ENCODE peak calls at places on chromosomes 2 and 18, in six cellular contexts. One of them, this sample, is unnamed.

GRCh38 chr18:12347895-12348294 is 29.1 kb downstream of the AFG3L2 start:
- DNase-seq in H1: no peak
- DNase-seq in GM12878: no peak
- DNase-seq in K562: no peak
- DNase-seq in HCT116: no peak
- DNase-seq in HepG2: no peak
- DNase-seq in this sample: no peak

GRCh38 chr2:3435440-3435839 is 55.9 kb downstream of the TRAPPC12 start:
- DNase-seq in H1: no peak
- DNase-seq in HepG2: no peak
- DNase-seq in HCT116: no peak
- DNase-seq in K562: no peak
- DNase-seq in GM12878: no peak
- DNase-seq in this sample: no peak

GRCh38 chr2:166365803-166366420 is 9.8 kb downstream of the SCN9A start:
- DNase-seq in HCT116: no peak
- DNase-seq in K562: no peak
- DNase-seq in HepG2: no peak
- DNase-seq in H1: no peak
- DNase-seq in GM12878: no peak
- DNase-seq in this sample: no peak

GRCh38 chr2:19178175-19178574 is 180.2 kb downstream of the OSR1 start:
- DNase-seq in K562: no peak
- DNase-seq in HCT116: no peak
- DNase-seq in HepG2: no peak
- DNase-seq in GM12878: no peak
- DNase-seq in H1: no peak
- DNase-seq in this sample: no peak

GRCh38 chr2:70942396-70942795 is 6.7 kb downstream of the ATP6V1B1 start:
- DNase-seq in GM12878: no peak
- DNase-seq in HepG2: no peak
- DNase-seq in HCT116: no peak
- DNase-seq in H1: no peak
- DNase-seq in K562: no peak
- DNase-seq in this sample: no peak

GRCh38 chr2:202965810-202966454 is 48.7 kb upstream of the NBEAL1 start:
- DNase-seq in GM12878: peak
- DNase-seq in HepG2: peak
- DNase-seq in HCT116: peak
- DNase-seq in H1: no peak
- DNase-seq in K562: peak
- DNase-seq in this sample: peak

GRCh38 chr2:24121469-24121868 is 1.7 kb downstream of the PFN4 start:
- DNase-seq in K562: no peak
- DNase-seq in GM12878: no peak
- DNase-seq in HepG2: no peak
- DNase-seq in H1: no peak
- DNase-seq in HCT116: no peak
- DNase-seq in this sample: no peak

GRCh38 chr18:63137999-63138448 is 181.5 kb downstream of the BCL2 start:
- DNase-seq in HepG2: no peak
- DNase-seq in HCT116: no peak
- DNase-seq in H1: no peak
- DNase-seq in GM12878: no peak
- DNase-seq in K562: no peak
- DNase-seq in this sample: no peak

GRCh38 chr18:9960263-9960904 is 46.6 kb downstream of the VAPA start:
- DNase-seq in HepG2: no peak
- DNase-seq in H1: no peak
- DNase-seq in K562: no peak
- DNase-seq in HCT116: no peak
- DNase-seq in GM12878: no peak
- DNase-seq in this sample: no peak

GRCh38 chr2:86786001-86786536 is 4.6 kb downstream of the CD8A start:
- DNase-seq in K562: no peak
- DNase-seq in HepG2: no peak
- DNase-seq in GM12878: no peak
- DNase-seq in HCT116: no peak
- DNase-seq in H1: no peak
- DNase-seq in this sample: no peak

GRCh38 chr18:67211646-67212045 is 304.9 kb downstream of the DSEL start:
- DNase-seq in K562: no peak
- DNase-seq in HCT116: no peak
- DNase-seq in HepG2: no peak
- DNase-seq in H1: no peak
- DNase-seq in GM12878: no peak
- DNase-seq in this sample: no peak
- TF ChIP-seq ZNF274 in K562: no peak
- TF ChIP-seq ZNF274 in HCT116: no peak
- TF ChIP-seq ZNF274 in HepG2: no peak
- TF ChIP-seq ZNF274 in H1: no peak
- TF ChIP-seq ZNF274 in GM12878: no peak
- TF ChIP-seq ZNF274 in this sample: no peak

DNA sequence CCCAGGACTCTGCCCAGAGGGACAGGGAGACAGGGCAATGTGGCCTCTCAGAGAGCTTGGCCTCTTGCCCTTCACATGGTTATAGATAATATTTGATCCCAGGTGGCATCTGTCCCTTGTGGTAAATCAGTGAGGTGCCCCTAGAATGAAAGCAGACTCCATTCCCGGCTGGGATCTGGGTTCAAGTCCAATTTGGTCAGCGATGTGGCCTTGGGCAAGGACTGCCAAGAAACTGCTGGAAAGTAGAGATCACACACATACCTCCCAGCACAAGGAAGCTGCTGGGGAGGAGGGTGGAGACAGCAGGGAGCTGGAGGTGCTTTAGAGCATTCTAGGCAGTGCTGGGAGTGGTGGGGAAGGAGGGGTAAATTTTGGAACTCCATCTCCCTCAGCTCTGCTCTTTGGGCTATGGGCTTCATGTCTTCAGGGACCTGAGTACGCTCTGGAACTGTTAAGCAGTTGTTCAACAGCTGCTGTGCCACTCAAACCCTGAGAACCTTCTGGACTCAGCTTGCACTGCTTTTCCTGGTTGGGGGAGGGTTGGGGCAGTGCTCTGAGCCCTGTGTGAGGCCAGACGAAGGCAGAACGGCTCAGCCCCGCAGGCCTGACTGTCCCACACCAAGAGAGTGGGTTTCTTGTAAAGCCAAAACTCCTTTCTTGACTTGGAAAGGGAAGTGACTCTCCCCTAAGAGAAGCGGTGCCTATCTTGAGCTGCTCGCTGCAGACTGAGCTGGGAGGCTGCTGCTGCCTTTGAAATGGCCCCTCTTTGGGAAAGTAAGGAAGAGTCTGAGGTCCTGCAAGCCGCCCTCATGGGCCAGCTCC is 23.0 kb downstream of the INPP5D start:
- DNase-seq in GM12878: no peak
- DNase-seq in HCT116: no peak
- DNase-seq in H1: no peak
- DNase-seq in K562: no peak
- DNase-seq in HepG2: no peak
- DNase-seq in this sample: no peak
- TF ChIP-seq ZNF274 in GM12878: no peak
- TF ChIP-seq ZNF274 in HCT116: no peak
- TF ChIP-seq ZNF274 in H1: no peak
- TF ChIP-seq ZNF274 in K562: no peak
- TF ChIP-seq ZNF274 in HepG2: no peak
- TF ChIP-seq ZNF274 in this sample: no peak

DNA sequence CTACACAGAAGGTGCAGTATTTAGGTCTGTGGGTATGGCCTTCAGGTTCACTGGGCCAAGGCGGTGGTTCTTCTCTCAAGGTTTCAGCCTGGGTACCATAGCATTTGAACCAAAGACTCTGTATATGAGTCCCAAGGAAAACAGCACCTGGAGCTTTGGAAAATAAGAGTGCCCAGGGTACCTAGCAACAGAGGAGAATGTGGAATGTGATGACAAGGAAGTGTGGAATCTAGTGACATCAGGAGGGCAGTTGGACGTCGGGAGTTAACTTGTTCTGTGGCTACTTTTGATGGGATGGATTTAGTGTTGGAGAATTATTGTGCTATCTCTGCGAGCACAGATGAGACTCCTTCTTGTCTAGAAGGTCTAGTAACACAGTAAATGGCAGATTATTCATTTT is 201.2 kb downstream of the NOL4 start:
- DNase-seq in HepG2: no peak
- DNase-seq in H1: peak
- DNase-seq in GM12878: no peak
- DNase-seq in HCT116: no peak
- DNase-seq in K562: no peak
- DNase-seq in this sample: no peak
- TF ChIP-seq ZNF274 in HepG2: no peak
- TF ChIP-seq ZNF274 in H1: no peak
- TF ChIP-seq ZNF274 in GM12878: no peak
- TF ChIP-seq ZNF274 in HCT116: no peak
- TF ChIP-seq ZNF274 in K562: no peak
- TF ChIP-seq ZNF274 in this sample: no peak

DNA sequence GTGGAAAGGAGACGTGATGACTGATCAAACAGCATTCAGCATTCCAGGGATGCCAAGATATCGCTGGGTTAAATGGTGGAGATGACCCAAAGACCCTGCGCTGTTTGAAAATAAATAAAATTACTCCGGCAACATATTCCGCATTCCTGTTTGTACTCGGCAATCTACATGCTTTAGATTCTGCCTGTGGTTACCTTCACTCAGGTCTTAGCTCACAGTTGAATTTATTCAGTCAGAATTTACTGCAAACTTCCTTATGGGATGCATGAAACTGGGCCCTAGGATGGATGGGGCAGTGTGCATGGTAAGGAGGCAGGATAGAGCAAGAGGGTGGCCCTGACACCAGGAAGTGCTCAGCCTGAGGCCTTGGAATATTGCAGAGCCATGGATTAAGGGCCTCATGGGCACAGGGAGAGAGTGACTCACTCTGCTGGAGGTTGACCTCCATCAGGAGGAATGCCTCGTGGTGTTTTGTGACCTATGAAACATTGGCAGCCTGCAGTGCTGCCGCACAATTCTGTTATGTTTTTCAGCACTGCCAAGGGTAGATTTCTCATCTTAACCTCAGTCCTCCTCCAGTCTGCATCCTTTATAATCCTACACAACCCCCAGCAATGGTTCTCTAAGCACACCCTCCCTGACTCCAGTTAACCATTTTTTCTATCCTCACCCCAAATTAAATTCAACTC is 321.4 kb downstream of the IRS1 start:
- DNase-seq in H1: no peak
- DNase-seq in GM12878: no peak
- DNase-seq in K562: no peak
- DNase-seq in HCT116: peak
- DNase-seq in HepG2: peak
- DNase-seq in this sample: peak
- TF ChIP-seq ZNF274 in H1: no peak
- TF ChIP-seq ZNF274 in GM12878: no peak
- TF ChIP-seq ZNF274 in K562: no peak
- TF ChIP-seq ZNF274 in HCT116: no peak
- TF ChIP-seq ZNF274 in HepG2: peak
- TF ChIP-seq ZNF274 in this sample: no peak

DNA sequence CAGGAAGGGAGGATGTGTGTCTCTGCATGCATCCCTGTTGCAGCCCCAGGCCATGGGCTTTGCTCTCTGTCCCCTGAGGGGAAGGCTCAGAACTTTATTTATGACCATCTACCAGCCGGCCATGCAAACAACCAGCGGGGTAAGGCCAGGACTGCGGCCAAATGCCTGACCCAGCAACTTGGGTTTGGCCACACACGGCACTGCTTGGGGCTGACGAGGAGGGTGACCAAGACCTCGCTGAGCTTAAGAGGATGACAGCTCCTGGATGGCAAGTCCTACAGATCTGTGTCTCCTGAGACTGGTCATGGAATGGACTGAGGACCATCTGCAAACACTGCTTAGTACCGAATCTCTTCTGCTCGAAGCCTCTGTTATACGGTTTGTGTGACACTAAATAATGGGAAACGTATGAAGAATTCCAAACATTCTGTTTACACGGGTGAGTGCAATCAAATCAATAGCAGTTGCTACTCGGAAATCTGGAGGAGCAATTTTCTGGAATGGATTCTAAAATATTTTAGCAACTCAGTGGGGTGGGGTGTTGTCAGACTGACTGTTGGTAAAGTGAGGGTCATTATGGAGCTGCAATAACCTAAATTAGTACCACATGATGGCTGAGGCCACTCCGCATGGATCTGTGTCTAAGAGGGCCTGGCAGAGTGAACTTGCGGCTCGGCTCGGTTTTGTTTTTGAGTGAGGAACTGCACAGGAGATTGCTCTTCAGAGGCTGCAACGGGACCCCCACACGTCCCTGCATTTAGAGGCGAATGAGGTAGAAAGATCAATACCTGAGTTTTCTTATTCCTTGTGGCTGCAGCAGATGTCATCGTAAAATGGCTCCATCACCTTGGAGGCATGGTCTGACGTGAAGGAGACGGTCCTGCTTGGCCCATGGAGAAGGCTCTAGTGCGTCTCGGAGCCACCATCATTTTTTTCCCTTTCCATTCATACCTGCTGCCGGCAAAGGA is 26.6 kb downstream of the TMEM18 start:
- DNase-seq in HepG2: no peak
- DNase-seq in GM12878: no peak
- DNase-seq in K562: no peak
- DNase-seq in HCT116: no peak
- DNase-seq in H1: no peak
- DNase-seq in this sample: no peak
- TF ChIP-seq ZNF274 in HepG2: no peak
- TF ChIP-seq ZNF274 in GM12878: no peak
- TF ChIP-seq ZNF274 in K562: no peak
- TF ChIP-seq ZNF274 in HCT116: no peak
- TF ChIP-seq ZNF274 in H1: no peak
- TF ChIP-seq ZNF274 in this sample: no peak

DNA sequence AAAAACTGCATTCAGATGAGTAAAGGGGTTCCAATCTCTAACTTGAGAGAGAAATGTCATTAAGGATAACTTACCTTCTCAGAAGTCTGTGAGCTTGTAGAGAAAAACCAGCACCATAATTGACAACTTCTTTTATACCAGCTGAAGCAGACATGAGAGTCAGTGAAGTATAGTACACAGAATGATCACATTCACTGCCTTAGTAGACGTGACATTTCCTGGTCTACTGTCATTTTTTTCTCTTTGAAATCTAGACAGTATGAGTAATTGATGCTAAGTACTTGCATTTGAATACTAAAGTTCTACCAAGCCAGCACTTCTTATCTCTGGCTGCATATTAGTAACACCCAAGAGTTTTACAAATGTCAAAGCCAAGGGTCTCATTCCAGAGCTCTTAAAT is 25.3 kb upstream of the ACADL start:
- DNase-seq in K562: no peak
- DNase-seq in HCT116: no peak
- DNase-seq in GM12878: no peak
- DNase-seq in HepG2: no peak
- DNase-seq in H1: no peak
- DNase-seq in this sample: no peak
- TF ChIP-seq ZNF274 in K562: no peak
- TF ChIP-seq ZNF274 in HCT116: no peak
- TF ChIP-seq ZNF274 in GM12878: no peak
- TF ChIP-seq ZNF274 in HepG2: no peak
- TF ChIP-seq ZNF274 in H1: no peak
- TF ChIP-seq ZNF274 in this sample: no peak

This sample was measured in NT2/D1.